ENCODE peak calls at places on chromosomes 2 and 18, in ten cellular contexts. One of them, this sample, is unnamed.

GRCh38 chr2:213246665-213247281 is 37.5 kb upstream of the SPAG16 start:
- DNase-seq in IMR-90: peak
- DNase-seq in transverse colon: peak
- DNase-seq in H1: peak
- DNase-seq in A549: peak
- DNase-seq in adrenal gland: peak
- DNase-seq in heart left ventricle: no peak
- DNase-seq in upper lobe of left lung: no peak
- DNase-seq in Peyer's patch: peak
- DNase-seq in breast epithelium: no peak
- DNase-seq in this sample: peak

GRCh38 chr2:94871226-94872087 is at the start of gene TEKT4:
- DNase-seq in transverse colon: no peak
- DNase-seq in IMR-90: no peak
- DNase-seq in breast epithelium: no peak
- DNase-seq in Peyer's patch: no peak
- DNase-seq in upper lobe of left lung: no peak
- DNase-seq in heart left ventricle: peak
- DNase-seq in H1: peak
- DNase-seq in adrenal gland: no peak
- DNase-seq in A549: peak
- DNase-seq in this sample: peak

GRCh38 chr2:64654063-64654811 is 524 bp upstream of the SERTAD2 start:
- DNase-seq in adrenal gland: peak
- DNase-seq in transverse colon: peak
- DNase-seq in heart left ventricle: peak
- DNase-seq in A549: peak
- DNase-seq in Peyer's patch: peak
- DNase-seq in breast epithelium: peak
- DNase-seq in IMR-90: peak
- DNase-seq in upper lobe of left lung: peak
- DNase-seq in H1: peak
- DNase-seq in this sample: peak

GRCh38 chr18:55275042-55275897 is 312.7 kb downstream of the TCF4 start:
- DNase-seq in upper lobe of left lung: no peak
- DNase-seq in Peyer's patch: no peak
- DNase-seq in breast epithelium: no peak
- DNase-seq in transverse colon: no peak
- DNase-seq in heart left ventricle: no peak
- DNase-seq in IMR-90: peak
- DNase-seq in A549: peak
- DNase-seq in adrenal gland: peak
- DNase-seq in H1: no peak
- DNase-seq in this sample: no peak

GRCh38 chr2:26957524-26957923 is 12.9 kb upstream of the MAPRE3 start:
- DNase-seq in adrenal gland: no peak
- DNase-seq in heart left ventricle: no peak
- DNase-seq in breast epithelium: no peak
- DNase-seq in upper lobe of left lung: no peak
- DNase-seq in A549: no peak
- DNase-seq in H1: no peak
- DNase-seq in Peyer's patch: no peak
- DNase-seq in transverse colon: no peak
- DNase-seq in IMR-90: no peak
- DNase-seq in this sample: no peak

GRCh38 chr2:12694990-12695774 is 21.6 kb upstream of the TRIB2 start:
- DNase-seq in adrenal gland: no peak
- DNase-seq in upper lobe of left lung: no peak
- DNase-seq in heart left ventricle: no peak
- DNase-seq in H1: no peak
- DNase-seq in transverse colon: no peak
- DNase-seq in A549: no peak
- DNase-seq in breast epithelium: no peak
- DNase-seq in IMR-90: no peak
- DNase-seq in Peyer's patch: no peak
- DNase-seq in this sample: no peak

GRCh38 chr2:219509780-219510511 is 4.3 kb upstream of the ASIC4 start:
- DNase-seq in breast epithelium: no peak
- DNase-seq in IMR-90: peak
- DNase-seq in heart left ventricle: peak
- DNase-seq in adrenal gland: peak
- DNase-seq in Peyer's patch: peak
- DNase-seq in transverse colon: peak
- DNase-seq in H1: peak
- DNase-seq in upper lobe of left lung: peak
- DNase-seq in A549: peak
- DNase-seq in this sample: peak

GRCh38 chr2:26585100-26585499 is 56.1 kb downstream of the CIB4 start:
- DNase-seq in transverse colon: no peak
- DNase-seq in H1: no peak
- DNase-seq in A549: no peak
- DNase-seq in adrenal gland: no peak
- DNase-seq in breast epithelium: no peak
- DNase-seq in upper lobe of left lung: peak
- DNase-seq in heart left ventricle: no peak
- DNase-seq in Peyer's patch: peak
- DNase-seq in IMR-90: no peak
- DNase-seq in this sample: no peak

GRCh38 chr2:44016282-44016681 is 20.5 kb upstream of the LRPPRC start:
- DNase-seq in heart left ventricle: peak
- DNase-seq in transverse colon: peak
- DNase-seq in adrenal gland: peak
- DNase-seq in breast epithelium: no peak
- DNase-seq in Peyer's patch: peak
- DNase-seq in IMR-90: peak
- DNase-seq in upper lobe of left lung: no peak
- DNase-seq in A549: peak
- DNase-seq in H1: peak
- DNase-seq in this sample: peak

GRCh38 chr2:237968048-237968862 is 1.4 kb downstream of the UBE2F start:
- DNase-seq in breast epithelium: no peak
- DNase-seq in upper lobe of left lung: peak
- DNase-seq in A549: peak
- DNase-seq in adrenal gland: peak
- DNase-seq in Peyer's patch: peak
- DNase-seq in transverse colon: peak
- DNase-seq in heart left ventricle: peak
- DNase-seq in H1: no peak
- DNase-seq in IMR-90: peak
- DNase-seq in this sample: peak

GRCh38 chr2:186486651-186487647 is 889 bp downstream of the ZC3H15 start:
- DNase-seq in heart left ventricle: no peak
- DNase-seq in A549: peak
- DNase-seq in adrenal gland: no peak
- DNase-seq in IMR-90: peak
- DNase-seq in breast epithelium: no peak
- DNase-seq in upper lobe of left lung: no peak
- DNase-seq in Peyer's patch: no peak
- DNase-seq in H1: no peak
- DNase-seq in transverse colon: no peak
- DNase-seq in this sample: no peak

GRCh38 chr2:219419331-219420197 is 1.4 kb downstream of the DES start:
- DNase-seq in Peyer's patch: no peak
- DNase-seq in adrenal gland: no peak
- DNase-seq in IMR-90: no peak
- DNase-seq in breast epithelium: no peak
- DNase-seq in upper lobe of left lung: no peak
- DNase-seq in heart left ventricle: peak
- DNase-seq in transverse colon: no peak
- DNase-seq in A549: no peak
- DNase-seq in H1: no peak
- DNase-seq in this sample: no peak

GRCh38 chr2:107669335-107669734 is 157.4 kb upstream of the RGPD4 start:
- DNase-seq in IMR-90: no peak
- DNase-seq in adrenal gland: no peak
- DNase-seq in Peyer's patch: no peak
- DNase-seq in heart left ventricle: no peak
- DNase-seq in breast epithelium: no peak
- DNase-seq in H1: no peak
- DNase-seq in transverse colon: no peak
- DNase-seq in upper lobe of left lung: no peak
- DNase-seq in A549: peak
- DNase-seq in this sample: peak

GRCh38 chr2:105755895-105756294 is 11.2 kb downstream of the NCK2 start:
- DNase-seq in H1: no peak
- DNase-seq in Peyer's patch: peak
- DNase-seq in upper lobe of left lung: no peak
- DNase-seq in IMR-90: no peak
- DNase-seq in breast epithelium: no peak
- DNase-seq in adrenal gland: no peak
- DNase-seq in transverse colon: no peak
- DNase-seq in heart left ventricle: no peak
- DNase-seq in A549: no peak
- DNase-seq in this sample: no peak

GRCh38 chr2:67015681-67016080 is 381.5 kb upstream of the ETAA1 start:
- DNase-seq in A549: no peak
- DNase-seq in breast epithelium: no peak
- DNase-seq in H1: no peak
- DNase-seq in upper lobe of left lung: no peak
- DNase-seq in adrenal gland: no peak
- DNase-seq in heart left ventricle: no peak
- DNase-seq in IMR-90: no peak
- DNase-seq in Peyer's patch: no peak
- DNase-seq in transverse colon: no peak
- DNase-seq in this sample: no peak

GRCh38 chr2:6923319-6923718 is 6.1 kb downstream of the RNF144A start:
- DNase-seq in A549: no peak
- DNase-seq in H1: no peak
- DNase-seq in breast epithelium: no peak
- DNase-seq in upper lobe of left lung: no peak
- DNase-seq in transverse colon: no peak
- DNase-seq in heart left ventricle: no peak
- DNase-seq in IMR-90: no peak
- DNase-seq in Peyer's patch: no peak
- DNase-seq in adrenal gland: no peak
- DNase-seq in this sample: no peak

GRCh38 chr2:15800489-15801329 is 139.6 kb upstream of the MYCN start:
- DNase-seq in IMR-90: no peak
- DNase-seq in upper lobe of left lung: no peak
- DNase-seq in breast epithelium: no peak
- DNase-seq in Peyer's patch: no peak
- DNase-seq in A549: no peak
- DNase-seq in transverse colon: no peak
- DNase-seq in adrenal gland: no peak
- DNase-seq in H1: no peak
- DNase-seq in heart left ventricle: peak
- DNase-seq in this sample: no peak

DNA sequence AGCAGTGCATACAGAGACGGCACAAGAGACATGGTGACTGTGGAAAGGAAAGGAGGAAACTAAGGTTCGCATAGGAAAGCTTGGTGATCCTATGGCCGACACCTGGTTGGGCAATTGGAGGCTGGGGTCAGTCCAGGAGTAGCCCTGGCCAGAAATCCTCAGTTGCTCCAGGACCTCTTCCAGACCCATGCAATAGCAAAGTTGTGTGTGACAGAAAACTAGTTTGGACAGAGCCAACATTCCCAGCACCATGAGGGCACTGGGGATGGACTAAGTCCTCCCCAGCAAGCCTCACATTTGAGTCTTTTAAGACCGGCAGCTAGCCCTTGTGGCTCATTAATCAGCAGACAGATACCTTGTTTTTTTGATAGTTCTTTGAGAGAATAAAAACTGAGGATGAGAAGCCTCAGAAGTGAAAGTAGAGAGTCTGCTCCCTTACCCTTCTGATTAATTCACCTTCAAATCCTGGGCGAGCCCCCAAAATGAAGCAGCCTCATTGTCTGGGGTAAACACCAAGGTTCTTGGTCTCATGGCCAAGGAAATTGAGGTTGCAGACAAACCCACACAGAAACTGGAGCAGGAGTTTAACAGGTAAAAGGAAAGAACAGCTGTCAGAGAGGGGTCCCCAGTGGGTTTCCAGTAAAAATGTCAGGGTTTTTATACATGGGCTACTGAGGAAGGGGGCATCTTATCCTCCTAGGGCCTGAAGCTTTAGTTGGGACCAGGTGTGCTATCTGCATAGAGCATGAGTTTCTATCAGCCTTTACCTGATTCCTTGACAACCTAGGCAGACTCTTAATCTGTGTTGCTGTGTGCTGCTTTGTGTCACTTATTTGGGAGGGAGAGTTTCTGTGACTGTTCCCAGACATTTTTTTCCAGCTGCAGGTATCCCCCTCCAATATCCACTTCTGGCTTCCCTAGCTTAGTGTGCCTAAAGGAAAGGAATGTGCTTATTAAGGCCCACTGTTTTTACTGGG is 39.1 kb downstream of the STK17B start:
- DNase-seq in transverse colon: no peak
- DNase-seq in IMR-90: peak
- DNase-seq in heart left ventricle: peak
- DNase-seq in Peyer's patch: no peak
- DNase-seq in H1: no peak
- DNase-seq in adrenal gland: no peak
- DNase-seq in breast epithelium: no peak
- DNase-seq in A549: no peak
- DNase-seq in upper lobe of left lung: no peak
- DNase-seq in this sample: peak
- TF ChIP-seq POLR2A in transverse colon: peak
- TF ChIP-seq POLR2A in IMR-90: no peak
- TF ChIP-seq POLR2A in heart left ventricle: no peak
- TF ChIP-seq POLR2A in Peyer's patch: no peak
- TF ChIP-seq POLR2A in H1: no peak
- TF ChIP-seq POLR2A in adrenal gland: no peak
- TF ChIP-seq POLR2A in breast epithelium: no peak
- TF ChIP-seq POLR2A in A549: no peak
- TF ChIP-seq POLR2A in upper lobe of left lung: no peak
- TF ChIP-seq POLR2A in this sample: no peak

GRCh38 chr18:2629003-2629402 is 26.5 kb upstream of the SMCHD1 start:
- DNase-seq in H1: no peak
- DNase-seq in Peyer's patch: no peak
- DNase-seq in transverse colon: no peak
- DNase-seq in adrenal gland: no peak
- DNase-seq in A549: no peak
- DNase-seq in upper lobe of left lung: no peak
- DNase-seq in heart left ventricle: no peak
- DNase-seq in IMR-90: no peak
- DNase-seq in breast epithelium: no peak
- DNase-seq in this sample: no peak
- H3K4me3 ChIP-seq in H1: no peak
- H3K4me3 ChIP-seq in Peyer's patch: no peak
- H3K4me3 ChIP-seq in transverse colon: no peak
- H3K4me3 ChIP-seq in adrenal gland: no peak
- H3K4me3 ChIP-seq in A549: no peak
- H3K4me3 ChIP-seq in upper lobe of left lung: no peak
- H3K4me3 ChIP-seq in heart left ventricle: no peak
- H3K4me3 ChIP-seq in IMR-90: no peak
- H3K4me3 ChIP-seq in breast epithelium: no peak
- H3K4me3 ChIP-seq in this sample: no peak

GRCh38 chr18:42339324-42339723 is 384.3 kb downstream of the PIK3C3 start:
- DNase-seq in H1: no peak
- DNase-seq in heart left ventricle: no peak
- DNase-seq in IMR-90: no peak
- DNase-seq in Peyer's patch: no peak
- DNase-seq in adrenal gland: no peak
- DNase-seq in breast epithelium: no peak
- DNase-seq in A549: no peak
- DNase-seq in upper lobe of left lung: no peak
- DNase-seq in transverse colon: no peak
- DNase-seq in this sample: no peak
- TF ChIP-seq POLR2A in H1: no peak
- TF ChIP-seq POLR2A in heart left ventricle: no peak
- TF ChIP-seq POLR2A in IMR-90: no peak
- TF ChIP-seq POLR2A in Peyer's patch: no peak
- TF ChIP-seq POLR2A in adrenal gland: no peak
- TF ChIP-seq POLR2A in breast epithelium: no peak
- TF ChIP-seq POLR2A in A549: no peak
- TF ChIP-seq POLR2A in upper lobe of left lung: no peak
- TF ChIP-seq POLR2A in transverse colon: no peak
- TF ChIP-seq POLR2A in this sample: no peak

GRCh38 chr18:63154350-63155152 is 165.0 kb downstream of the BCL2 start:
- DNase-seq in heart left ventricle: no peak
- DNase-seq in upper lobe of left lung: no peak
- DNase-seq in breast epithelium: no peak
- DNase-seq in IMR-90: no peak
- DNase-seq in H1: no peak
- DNase-seq in Peyer's patch: no peak
- DNase-seq in transverse colon: no peak
- DNase-seq in adrenal gland: no peak
- DNase-seq in A549: no peak
- DNase-seq in this sample: no peak
- H3K4me3 ChIP-seq in heart left ventricle: no peak
- H3K4me3 ChIP-seq in upper lobe of left lung: no peak
- H3K4me3 ChIP-seq in breast epithelium: no peak
- H3K4me3 ChIP-seq in IMR-90: no peak
- H3K4me3 ChIP-seq in H1: no peak
- H3K4me3 ChIP-seq in Peyer's patch: peak
- H3K4me3 ChIP-seq in transverse colon: no peak
- H3K4me3 ChIP-seq in adrenal gland: no peak
- H3K4me3 ChIP-seq in A549: peak
- H3K4me3 ChIP-seq in this sample: no peak

This sample was measured in thyroid gland.